ENCODE peak calls at places on chromosomes 12 and 14, in five cellular contexts. One of them, this sample, is unnamed. For H3K4me1, the result is how much of the 10 kb centered on the place peaks cover.

GRCh38 chr12:25497021-25497420 is 56.1 kb downstream of the LMNTD1 start:
- DNase-seq in IMR-90: no peak
- DNase-seq in neuronal stem cell: no peak
- DNase-seq in H1: no peak
- DNase-seq in H9: no peak
- DNase-seq in this sample: no peak

GRCh38 chr14:88698651-88699050 is 94.1 kb downstream of the EML5 start:
- DNase-seq in neuronal stem cell: no peak
- DNase-seq in IMR-90: no peak
- DNase-seq in H9: no peak
- DNase-seq in H1: no peak
- DNase-seq in this sample: no peak

GRCh38 chr12:127260531-127260930 is 1006.4 kb upstream of the TMEM132C start:
- DNase-seq in H9: no peak
- DNase-seq in neuronal stem cell: no peak
- DNase-seq in IMR-90: peak
- DNase-seq in H1: no peak
- DNase-seq in this sample: no peak

GRCh38 chr14:90903101-90903500 is 86.9 kb upstream of the TTC7B start:
- DNase-seq in H9: no peak
- DNase-seq in H1: no peak
- DNase-seq in IMR-90: peak
- DNase-seq in neuronal stem cell: peak
- DNase-seq in this sample: peak

GRCh38 chr14:37588956-37589737 is 5.9 kb downstream of the FOXA1 start:
- DNase-seq in IMR-90: no peak
- DNase-seq in neuronal stem cell: no peak
- DNase-seq in H9: no peak
- DNase-seq in H1: no peak
- DNase-seq in this sample: peak

GRCh38 chr12:52952082-52952801 is 3.3 kb downstream of the KRT18 start:
- DNase-seq in neuronal stem cell: no peak
- DNase-seq in IMR-90: no peak
- DNase-seq in H9: no peak
- DNase-seq in H1: no peak
- DNase-seq in this sample: no peak

GRCh38 chr14:71478542-71478941 is 453.7 kb upstream of the RGS6 start:
- DNase-seq in H1: no peak
- DNase-seq in IMR-90: peak
- DNase-seq in neuronal stem cell: no peak
- DNase-seq in H9: no peak
- DNase-seq in this sample: peak

GRCh38 chr14:88834883-88835431 is 10.5 kb downstream of the TTC8 start:
- DNase-seq in neuronal stem cell: no peak
- DNase-seq in H1: no peak
- DNase-seq in H9: no peak
- DNase-seq in IMR-90: peak
- DNase-seq in this sample: peak

GRCh38 chr14:81382517-81383225 is 17.5 kb downstream of the STON2 start:
- DNase-seq in neuronal stem cell: no peak
- DNase-seq in IMR-90: no peak
- DNase-seq in H1: no peak
- DNase-seq in H9: no peak
- DNase-seq in this sample: no peak

GRCh38 chr12:67797316-67797741 is 148.8 kb downstream of the DYRK2 start:
- DNase-seq in IMR-90: peak
- DNase-seq in H1: no peak
- DNase-seq in H9: no peak
- DNase-seq in neuronal stem cell: no peak
- DNase-seq in this sample: no peak

GRCh38 chr12:7966558-7966957 is 30.6 kb upstream of the SLC2A3 start:
- DNase-seq in IMR-90: no peak
- DNase-seq in H9: no peak
- DNase-seq in H1: no peak
- DNase-seq in neuronal stem cell: no peak
- DNase-seq in this sample: no peak

GRCh38 chr14:93099187-93099586 is 16.5 kb downstream of the ITPK1 start:
- DNase-seq in neuronal stem cell: no peak
- DNase-seq in IMR-90: no peak
- DNase-seq in H9: no peak
- DNase-seq in H1: no peak
- DNase-seq in this sample: peak

GRCh38 chr14:74324945-74325361 is 22.2 kb upstream of the ABCD4 start:
- DNase-seq in H9: peak
- DNase-seq in IMR-90: peak
- DNase-seq in H1: peak
- DNase-seq in neuronal stem cell: peak
- DNase-seq in this sample: peak

GRCh38 chr14:68973639-68974038 is 5.5 kb downstream of the ACTN1 start:
- DNase-seq in neuronal stem cell: no peak
- DNase-seq in H9: no peak
- DNase-seq in IMR-90: no peak
- DNase-seq in H1: no peak
- DNase-seq in this sample: no peak

GRCh38 chr14:68975667-68976066 is 3.4 kb downstream of the ACTN1 start:
- DNase-seq in neuronal stem cell: no peak
- DNase-seq in H9: no peak
- DNase-seq in H1: no peak
- DNase-seq in IMR-90: peak
- DNase-seq in this sample: peak

GRCh38 chr14:68976160-68977067 is 2.7 kb downstream of the ACTN1 start:
- DNase-seq in IMR-90: peak
- DNase-seq in neuronal stem cell: no peak
- DNase-seq in H9: no peak
- DNase-seq in H1: no peak
- DNase-seq in this sample: no peak

GRCh38 chr14:68972507-68973272 is 6.4 kb downstream of the ACTN1 start:
- DNase-seq in H1: no peak
- DNase-seq in IMR-90: peak
- DNase-seq in H9: no peak
- DNase-seq in neuronal stem cell: no peak
- DNase-seq in this sample: peak

DNA sequence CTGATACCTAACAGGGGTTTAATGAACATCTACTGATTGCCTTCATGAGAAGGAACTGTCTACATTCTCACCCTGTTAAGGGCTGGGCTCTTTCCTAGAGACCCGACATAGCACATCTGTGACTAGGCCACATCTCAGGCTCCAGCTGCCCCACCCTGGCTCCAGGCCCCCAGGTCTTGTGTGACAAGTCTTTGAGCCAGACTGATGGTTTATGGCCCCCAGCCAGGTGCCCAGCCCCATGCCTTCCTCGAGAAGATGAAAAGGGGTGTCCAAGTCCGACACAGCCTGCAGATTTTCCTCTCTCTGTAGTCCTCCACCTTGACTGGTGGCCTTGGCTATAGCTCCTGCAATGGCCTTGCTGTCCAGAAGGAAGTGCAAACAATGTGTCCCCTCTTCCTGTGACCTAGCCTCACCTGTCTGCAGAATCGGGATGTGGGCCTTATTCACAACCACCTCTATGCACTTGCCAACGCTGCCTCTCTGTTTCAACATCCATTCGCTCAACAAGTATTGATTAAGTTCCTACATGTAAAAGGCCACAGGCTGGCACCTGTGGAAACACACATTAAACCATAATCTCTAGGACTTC is 4.2 kb downstream of the ACTN1 start:
- DNase-seq in H9: no peak
- DNase-seq in neuronal stem cell: no peak
- DNase-seq in IMR-90: no peak
- DNase-seq in H1: no peak
- DNase-seq in this sample: no peak
- H3K4me1 ChIP-seq in H9: under half
- H3K4me1 ChIP-seq in neuronal stem cell: under half
- H3K4me1 ChIP-seq in IMR-90: half or more
- H3K4me1 ChIP-seq in H1: under half
- H3K4me1 ChIP-seq in this sample: under half

DNA sequence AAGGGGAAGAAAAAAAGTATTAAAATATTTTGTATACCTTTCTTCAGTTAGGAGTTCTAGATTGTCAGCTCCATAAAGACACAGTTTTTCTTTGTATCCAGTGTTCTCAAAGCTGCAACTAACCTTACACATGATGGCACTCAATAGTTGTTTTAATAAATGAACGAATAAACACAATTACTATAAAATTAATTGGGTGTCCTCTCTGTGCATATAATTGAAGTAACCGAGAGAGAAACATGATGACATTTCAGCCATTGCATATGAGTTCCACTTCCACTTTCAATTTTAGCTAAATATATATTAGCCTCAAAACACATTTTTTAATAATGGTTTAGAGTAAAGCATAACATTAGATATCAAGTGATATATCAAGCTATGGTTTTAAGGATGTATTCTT is 671.2 kb downstream of the LRFN5 start:
- DNase-seq in IMR-90: no peak
- DNase-seq in H1: no peak
- DNase-seq in H9: no peak
- DNase-seq in neuronal stem cell: no peak
- DNase-seq in this sample: no peak
- H2AFZ ChIP-seq in IMR-90: no peak
- H2AFZ ChIP-seq in H1: no peak
- H2AFZ ChIP-seq in H9: no peak
- H2AFZ ChIP-seq in neuronal stem cell: no peak
- H2AFZ ChIP-seq in this sample: no peak

GRCh38 chr12:23559268-23559753 is 390.2 kb downstream of the SOX5 start:
- DNase-seq in H9: no peak
- DNase-seq in IMR-90: no peak
- DNase-seq in H1: no peak
- DNase-seq in neuronal stem cell: no peak
- DNase-seq in this sample: peak

GRCh38 chr12:23555808-23556207 is 393.7 kb downstream of the SOX5 start:
- DNase-seq in H1: no peak
- DNase-seq in H9: no peak
- DNase-seq in neuronal stem cell: no peak
- DNase-seq in IMR-90: no peak
- DNase-seq in this sample: no peak

GRCh38 chr12:23552417-23552816 is 397.1 kb downstream of the SOX5 start:
- DNase-seq in H9: no peak
- DNase-seq in neuronal stem cell: no peak
- DNase-seq in IMR-90: no peak
- DNase-seq in H1: no peak
- DNase-seq in this sample: no peak

GRCh38 chr12:23556661-23557060 is 392.8 kb downstream of the SOX5 start:
- DNase-seq in neuronal stem cell: no peak
- DNase-seq in H1: no peak
- DNase-seq in H9: no peak
- DNase-seq in IMR-90: no peak
- DNase-seq in this sample: no peak

DNA sequence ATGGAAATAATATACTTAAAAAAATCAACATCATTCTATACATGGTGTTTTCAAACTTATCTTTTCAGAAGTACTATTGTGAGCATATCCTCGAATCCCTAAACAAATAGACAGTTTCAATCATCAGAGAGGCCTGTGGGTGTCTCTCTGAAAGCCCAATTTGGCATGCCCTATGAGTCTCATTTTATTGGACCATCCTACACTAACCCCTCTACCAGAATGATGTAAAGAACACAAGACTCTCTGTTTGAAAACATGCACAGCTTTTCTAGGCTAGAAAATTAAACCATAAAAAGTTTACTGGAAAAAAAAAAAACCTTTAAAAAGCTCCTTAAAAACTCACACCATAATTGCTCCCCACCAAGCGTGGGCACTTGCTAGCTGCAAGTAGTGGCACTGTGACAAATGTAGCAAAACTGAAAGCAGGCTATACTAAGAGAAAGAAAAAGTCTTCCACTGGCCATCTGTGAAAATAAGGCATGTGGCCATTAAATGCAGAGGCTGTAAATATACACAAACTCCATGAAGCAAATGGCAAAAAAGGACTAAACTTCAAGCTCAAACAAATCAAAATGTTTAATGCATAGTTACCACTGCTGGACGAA is 394.2 kb downstream of the SOX5 start:
- DNase-seq in neuronal stem cell: no peak
- DNase-seq in IMR-90: no peak
- DNase-seq in H1: no peak
- DNase-seq in H9: no peak
- DNase-seq in this sample: no peak
- H2BK15ac ChIP-seq in neuronal stem cell: no peak
- H2BK15ac ChIP-seq in IMR-90: no peak
- H2BK15ac ChIP-seq in H1: no peak
- H2BK15ac ChIP-seq in H9: no peak
- H2BK15ac ChIP-seq in this sample: no peak

DNA sequence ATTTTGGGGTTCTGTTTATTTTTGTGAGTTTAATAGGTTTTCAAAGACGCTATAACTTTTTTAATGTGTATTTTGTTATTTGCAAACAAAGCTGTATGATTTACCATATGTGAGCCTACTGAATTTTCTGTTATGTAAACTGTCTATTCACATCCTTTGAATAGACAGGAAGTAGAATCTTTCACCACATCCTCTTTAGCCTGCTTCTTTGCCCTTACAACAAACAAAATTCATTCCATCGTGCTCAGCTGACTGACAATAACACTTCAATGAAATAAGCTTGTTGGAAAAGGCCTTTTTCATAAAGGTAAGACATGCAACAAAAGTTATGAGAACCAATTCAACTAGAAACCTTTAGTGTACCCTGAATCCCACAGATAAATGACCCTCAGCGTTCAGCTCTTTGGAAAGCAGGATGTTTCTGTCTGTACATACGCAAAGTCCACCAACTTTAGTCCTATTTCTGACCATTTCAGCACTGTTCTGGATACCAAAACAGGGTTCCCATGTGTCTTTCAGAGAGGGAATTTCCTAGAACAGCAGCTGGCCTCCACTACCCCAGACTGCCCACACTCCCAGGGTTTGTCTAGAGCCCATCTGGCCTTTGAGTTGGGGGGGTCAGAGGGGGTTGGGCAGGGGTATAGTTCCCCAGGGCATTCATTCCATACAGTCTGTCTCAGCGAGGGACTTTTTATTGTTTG is 71.3 kb downstream of the DUSP6 start:
- DNase-seq in neuronal stem cell: no peak
- DNase-seq in H1: no peak
- DNase-seq in H9: no peak
- DNase-seq in IMR-90: peak
- DNase-seq in this sample: peak
- H3K4me1 ChIP-seq in neuronal stem cell: under half
- H3K4me1 ChIP-seq in H1: under half
- H3K4me1 ChIP-seq in H9: under half
- H3K4me1 ChIP-seq in IMR-90: under half
- H3K4me1 ChIP-seq in this sample: under half

DNA sequence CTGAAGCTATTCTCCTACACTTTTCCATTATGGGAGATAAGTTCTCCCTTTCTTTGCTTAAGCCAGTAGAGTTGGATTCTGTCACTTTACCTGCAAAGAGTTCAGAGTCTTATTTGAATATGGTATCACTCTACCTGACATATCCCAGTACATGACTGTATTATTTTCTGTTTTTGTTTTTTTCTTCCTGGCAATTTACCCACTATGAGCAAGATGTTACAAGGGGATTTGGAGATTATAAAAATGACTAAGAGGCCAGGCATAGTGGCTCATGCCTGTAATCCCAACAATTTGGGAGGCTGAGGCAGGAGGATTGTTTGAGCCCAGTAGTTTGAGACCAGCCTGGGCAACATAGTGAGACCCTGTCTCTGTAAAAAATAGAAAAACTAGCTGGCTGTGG is 46.4 kb upstream of the CHST11 start:
- DNase-seq in neuronal stem cell: no peak
- DNase-seq in IMR-90: no peak
- DNase-seq in H9: no peak
- DNase-seq in H1: no peak
- DNase-seq in this sample: no peak
- H2AFZ ChIP-seq in neuronal stem cell: no peak
- H2AFZ ChIP-seq in IMR-90: no peak
- H2AFZ ChIP-seq in H9: no peak
- H2AFZ ChIP-seq in H1: no peak
- H2AFZ ChIP-seq in this sample: no peak